ENCODE peak calls at places on chromosomes 7 and 10, in nine cellular contexts. One of them, this sample, is unnamed.

GRCh38 chr10:92946491-92946890 is 98.2 kb downstream of the EXOC6 start:
- DNase-seq in activated naive CD8-positive, alpha-beta T cell treated with anti-CD3 and anti-CD28 coated beads, Interleukin-2, amount 50 U/mL, for 16 hours: no peak
- DNase-seq in Right ventricle myocardium superior: no peak
- DNase-seq in NCI-H69: no peak
- DNase-seq in WERI-Rb-1: no peak
- DNase-seq in PC-9: no peak
- DNase-seq in T-helper 2 cell: no peak
- DNase-seq in ACHN: no peak
- DNase-seq in stimulated activated CD4-positive, alpha-beta T cell treated with anti-CD3 and anti-CD28 coated beads, TNF-alpha, amount 100 ng/mL, for 24 hours: no peak
- DNase-seq in this sample: no peak

GRCh38 chr7:138917771-138918170 is 63.4 kb downstream of the KIAA1549 start:
- DNase-seq in activated naive CD8-positive, alpha-beta T cell treated with anti-CD3 and anti-CD28 coated beads, Interleukin-2, amount 50 U/mL, for 16 hours: no peak
- DNase-seq in Right ventricle myocardium superior: no peak
- DNase-seq in NCI-H69: no peak
- DNase-seq in WERI-Rb-1: no peak
- DNase-seq in PC-9: no peak
- DNase-seq in T-helper 2 cell: no peak
- DNase-seq in ACHN: no peak
- DNase-seq in stimulated activated CD4-positive, alpha-beta T cell treated with anti-CD3 and anti-CD28 coated beads, TNF-alpha, amount 100 ng/mL, for 24 hours: no peak
- DNase-seq in this sample: no peak

GRCh38 chr10:543862-544822 is 145.3 kb downstream of the DIP2C start:
- DNase-seq in activated naive CD8-positive, alpha-beta T cell treated with anti-CD3 and anti-CD28 coated beads, Interleukin-2, amount 50 U/mL, for 16 hours: no peak
- DNase-seq in Right ventricle myocardium superior: no peak
- DNase-seq in NCI-H69: no peak
- DNase-seq in WERI-Rb-1: no peak
- DNase-seq in PC-9: no peak
- DNase-seq in T-helper 2 cell: no peak
- DNase-seq in ACHN: no peak
- DNase-seq in stimulated activated CD4-positive, alpha-beta T cell treated with anti-CD3 and anti-CD28 coated beads, TNF-alpha, amount 100 ng/mL, for 24 hours: no peak
- DNase-seq in this sample: no peak

GRCh38 chr7:4167385-4167910 is 514.6 kb upstream of the FOXK1 start:
- DNase-seq in activated naive CD8-positive, alpha-beta T cell treated with anti-CD3 and anti-CD28 coated beads, Interleukin-2, amount 50 U/mL, for 16 hours: no peak
- DNase-seq in Right ventricle myocardium superior: no peak
- DNase-seq in NCI-H69: no peak
- DNase-seq in WERI-Rb-1: peak; percentile 23
- DNase-seq in PC-9: no peak
- DNase-seq in T-helper 2 cell: no peak
- DNase-seq in ACHN: no peak
- DNase-seq in stimulated activated CD4-positive, alpha-beta T cell treated with anti-CD3 and anti-CD28 coated beads, TNF-alpha, amount 100 ng/mL, for 24 hours: no peak
- DNase-seq in this sample: no peak

GRCh38 chr7:921071-921461 is 33.4 kb downstream of the ADAP1 start:
- DNase-seq in activated naive CD8-positive, alpha-beta T cell treated with anti-CD3 and anti-CD28 coated beads, Interleukin-2, amount 50 U/mL, for 16 hours: no peak
- DNase-seq in Right ventricle myocardium superior: peak; percentile 25
- DNase-seq in NCI-H69: no peak
- DNase-seq in WERI-Rb-1: no peak
- DNase-seq in PC-9: no peak
- DNase-seq in T-helper 2 cell: no peak
- DNase-seq in ACHN: no peak
- DNase-seq in stimulated activated CD4-positive, alpha-beta T cell treated with anti-CD3 and anti-CD28 coated beads, TNF-alpha, amount 100 ng/mL, for 24 hours: no peak
- DNase-seq in this sample: no peak

GRCh38 chr10:102449321-102450123 is 1.8 kb downstream of the C10orf95 start:
- DNase-seq in activated naive CD8-positive, alpha-beta T cell treated with anti-CD3 and anti-CD28 coated beads, Interleukin-2, amount 50 U/mL, for 16 hours: peak; percentile 72
- DNase-seq in Right ventricle myocardium superior: peak; percentile 74
- DNase-seq in NCI-H69: peak; percentile 84
- DNase-seq in WERI-Rb-1: peak; percentile 83
- DNase-seq in PC-9: peak; percentile 77
- DNase-seq in T-helper 2 cell: peak; percentile 78
- DNase-seq in ACHN: peak; percentile 89
- DNase-seq in stimulated activated CD4-positive, alpha-beta T cell treated with anti-CD3 and anti-CD28 coated beads, TNF-alpha, amount 100 ng/mL, for 24 hours: peak; percentile 74
- DNase-seq in this sample: peak; percentile 73

GRCh38 chr7:138500892-138501291 is 40.8 kb downstream of the TRIM24 start:
- DNase-seq in activated naive CD8-positive, alpha-beta T cell treated with anti-CD3 and anti-CD28 coated beads, Interleukin-2, amount 50 U/mL, for 16 hours: no peak
- DNase-seq in Right ventricle myocardium superior: no peak
- DNase-seq in NCI-H69: no peak
- DNase-seq in WERI-Rb-1: no peak
- DNase-seq in PC-9: no peak
- DNase-seq in T-helper 2 cell: no peak
- DNase-seq in ACHN: no peak
- DNase-seq in stimulated activated CD4-positive, alpha-beta T cell treated with anti-CD3 and anti-CD28 coated beads, TNF-alpha, amount 100 ng/mL, for 24 hours: no peak
- DNase-seq in this sample: no peak

GRCh38 chr7:156558198-156558597 is 82.4 kb upstream of the RNF32 start:
- DNase-seq in activated naive CD8-positive, alpha-beta T cell treated with anti-CD3 and anti-CD28 coated beads, Interleukin-2, amount 50 U/mL, for 16 hours: no peak
- DNase-seq in Right ventricle myocardium superior: no peak
- DNase-seq in NCI-H69: peak; percentile 8
- DNase-seq in WERI-Rb-1: no peak
- DNase-seq in PC-9: peak; percentile 35
- DNase-seq in T-helper 2 cell: no peak
- DNase-seq in ACHN: peak; percentile 100
- DNase-seq in stimulated activated CD4-positive, alpha-beta T cell treated with anti-CD3 and anti-CD28 coated beads, TNF-alpha, amount 100 ng/mL, for 24 hours: no peak
- DNase-seq in this sample: no peak

GRCh38 chr7:150716368-150716767 is at the start of gene GIMAP1:
- DNase-seq in activated naive CD8-positive, alpha-beta T cell treated with anti-CD3 and anti-CD28 coated beads, Interleukin-2, amount 50 U/mL, for 16 hours: no peak
- DNase-seq in Right ventricle myocardium superior: peak; percentile 54
- DNase-seq in NCI-H69: no peak
- DNase-seq in WERI-Rb-1: no peak
- DNase-seq in PC-9: no peak
- DNase-seq in T-helper 2 cell: peak; percentile 72
- DNase-seq in ACHN: no peak
- DNase-seq in stimulated activated CD4-positive, alpha-beta T cell treated with anti-CD3 and anti-CD28 coated beads, TNF-alpha, amount 100 ng/mL, for 24 hours: no peak
- DNase-seq in this sample: no peak

GRCh38 chr7:73701357-73701995 is 18.0 kb downstream of the STX1A start:
- DNase-seq in activated naive CD8-positive, alpha-beta T cell treated with anti-CD3 and anti-CD28 coated beads, Interleukin-2, amount 50 U/mL, for 16 hours: no peak
- DNase-seq in Right ventricle myocardium superior: peak; percentile 55
- DNase-seq in NCI-H69: peak; percentile 53
- DNase-seq in WERI-Rb-1: peak; percentile 85
- DNase-seq in PC-9: peak; percentile 48
- DNase-seq in T-helper 2 cell: no peak
- DNase-seq in ACHN: peak; percentile 51
- DNase-seq in stimulated activated CD4-positive, alpha-beta T cell treated with anti-CD3 and anti-CD28 coated beads, TNF-alpha, amount 100 ng/mL, for 24 hours: no peak
- DNase-seq in this sample: peak; percentile 20

GRCh38 chr7:94391716-94392390 is 2.8 kb upstream of the COL1A2 start:
- DNase-seq in activated naive CD8-positive, alpha-beta T cell treated with anti-CD3 and anti-CD28 coated beads, Interleukin-2, amount 50 U/mL, for 16 hours: no peak
- DNase-seq in Right ventricle myocardium superior: peak; percentile 55
- DNase-seq in NCI-H69: peak; percentile 17
- DNase-seq in WERI-Rb-1: no peak
- DNase-seq in PC-9: no peak
- DNase-seq in T-helper 2 cell: no peak
- DNase-seq in ACHN: peak; percentile 26
- DNase-seq in stimulated activated CD4-positive, alpha-beta T cell treated with anti-CD3 and anti-CD28 coated beads, TNF-alpha, amount 100 ng/mL, for 24 hours: no peak
- DNase-seq in this sample: no peak

GRCh38 chr10:124864421-124865193 is 63.0 kb downstream of the ABRAXAS2 start:
- DNase-seq in activated naive CD8-positive, alpha-beta T cell treated with anti-CD3 and anti-CD28 coated beads, Interleukin-2, amount 50 U/mL, for 16 hours: no peak
- DNase-seq in Right ventricle myocardium superior: peak; percentile 89
- DNase-seq in NCI-H69: peak; percentile 5
- DNase-seq in WERI-Rb-1: no peak
- DNase-seq in PC-9: peak; percentile 86
- DNase-seq in T-helper 2 cell: no peak
- DNase-seq in ACHN: no peak
- DNase-seq in stimulated activated CD4-positive, alpha-beta T cell treated with anti-CD3 and anti-CD28 coated beads, TNF-alpha, amount 100 ng/mL, for 24 hours: no peak
- DNase-seq in this sample: no peak

GRCh38 chr10:45452268-45452667 is 78.3 kb downstream of the ALOX5 start:
- DNase-seq in activated naive CD8-positive, alpha-beta T cell treated with anti-CD3 and anti-CD28 coated beads, Interleukin-2, amount 50 U/mL, for 16 hours: no peak
- DNase-seq in Right ventricle myocardium superior: no peak
- DNase-seq in NCI-H69: no peak
- DNase-seq in WERI-Rb-1: no peak
- DNase-seq in PC-9: no peak
- DNase-seq in T-helper 2 cell: no peak
- DNase-seq in ACHN: no peak
- DNase-seq in stimulated activated CD4-positive, alpha-beta T cell treated with anti-CD3 and anti-CD28 coated beads, TNF-alpha, amount 100 ng/mL, for 24 hours: no peak
- DNase-seq in this sample: no peak

GRCh38 chr7:24891173-24891787 is 88.7 kb downstream of the OSBPL3 start:
- DNase-seq in activated naive CD8-positive, alpha-beta T cell treated with anti-CD3 and anti-CD28 coated beads, Interleukin-2, amount 50 U/mL, for 16 hours: no peak
- DNase-seq in Right ventricle myocardium superior: no peak
- DNase-seq in NCI-H69: peak; percentile 93
- DNase-seq in WERI-Rb-1: no peak
- DNase-seq in PC-9: no peak
- DNase-seq in T-helper 2 cell: no peak
- DNase-seq in ACHN: no peak
- DNase-seq in stimulated activated CD4-positive, alpha-beta T cell treated with anti-CD3 and anti-CD28 coated beads, TNF-alpha, amount 100 ng/mL, for 24 hours: no peak
- DNase-seq in this sample: no peak

GRCh38 chr7:5452937-5453540 is 29.4 kb upstream of the TNRC18 start:
- DNase-seq in activated naive CD8-positive, alpha-beta T cell treated with anti-CD3 and anti-CD28 coated beads, Interleukin-2, amount 50 U/mL, for 16 hours: no peak
- DNase-seq in Right ventricle myocardium superior: peak; percentile 53
- DNase-seq in NCI-H69: peak; percentile 81
- DNase-seq in WERI-Rb-1: peak; percentile 94
- DNase-seq in PC-9: no peak
- DNase-seq in T-helper 2 cell: no peak
- DNase-seq in ACHN: no peak
- DNase-seq in stimulated activated CD4-positive, alpha-beta T cell treated with anti-CD3 and anti-CD28 coated beads, TNF-alpha, amount 100 ng/mL, for 24 hours: no peak
- DNase-seq in this sample: no peak

GRCh38 chr10:27355918-27356573 is 115.4 kb upstream of the ACBD5 start:
- DNase-seq in activated naive CD8-positive, alpha-beta T cell treated with anti-CD3 and anti-CD28 coated beads, Interleukin-2, amount 50 U/mL, for 16 hours: no peak
- DNase-seq in Right ventricle myocardium superior: no peak
- DNase-seq in NCI-H69: no peak
- DNase-seq in WERI-Rb-1: no peak
- DNase-seq in PC-9: peak; percentile 15
- DNase-seq in T-helper 2 cell: no peak
- DNase-seq in ACHN: peak; percentile 28
- DNase-seq in stimulated activated CD4-positive, alpha-beta T cell treated with anti-CD3 and anti-CD28 coated beads, TNF-alpha, amount 100 ng/mL, for 24 hours: no peak
- DNase-seq in this sample: no peak

GRCh38 chr10:97005349-97005748 is 173.3 kb downstream of the LCOR start:
- DNase-seq in activated naive CD8-positive, alpha-beta T cell treated with anti-CD3 and anti-CD28 coated beads, Interleukin-2, amount 50 U/mL, for 16 hours: no peak
- DNase-seq in Right ventricle myocardium superior: no peak
- DNase-seq in NCI-H69: no peak
- DNase-seq in WERI-Rb-1: no peak
- DNase-seq in PC-9: no peak
- DNase-seq in T-helper 2 cell: no peak
- DNase-seq in ACHN: no peak
- DNase-seq in stimulated activated CD4-positive, alpha-beta T cell treated with anti-CD3 and anti-CD28 coated beads, TNF-alpha, amount 100 ng/mL, for 24 hours: no peak
- DNase-seq in this sample: no peak

GRCh38 chr10:74293686-74294365 is 142.8 kb downstream of the ADK start:
- DNase-seq in activated naive CD8-positive, alpha-beta T cell treated with anti-CD3 and anti-CD28 coated beads, Interleukin-2, amount 50 U/mL, for 16 hours: no peak
- DNase-seq in Right ventricle myocardium superior: no peak
- DNase-seq in NCI-H69: peak; percentile 86
- DNase-seq in WERI-Rb-1: no peak
- DNase-seq in PC-9: peak; percentile 73
- DNase-seq in T-helper 2 cell: no peak
- DNase-seq in ACHN: no peak
- DNase-seq in stimulated activated CD4-positive, alpha-beta T cell treated with anti-CD3 and anti-CD28 coated beads, TNF-alpha, amount 100 ng/mL, for 24 hours: no peak
- DNase-seq in this sample: no peak

GRCh38 chr7:128381161-128381821 is 19.8 kb upstream of the PRRT4 start:
- DNase-seq in activated naive CD8-positive, alpha-beta T cell treated with anti-CD3 and anti-CD28 coated beads, Interleukin-2, amount 50 U/mL, for 16 hours: no peak
- DNase-seq in Right ventricle myocardium superior: peak; percentile 65
- DNase-seq in NCI-H69: peak; percentile 43
- DNase-seq in WERI-Rb-1: peak; percentile 55
- DNase-seq in PC-9: peak; percentile 27
- DNase-seq in T-helper 2 cell: no peak
- DNase-seq in ACHN: peak; percentile 41
- DNase-seq in stimulated activated CD4-positive, alpha-beta T cell treated with anti-CD3 and anti-CD28 coated beads, TNF-alpha, amount 100 ng/mL, for 24 hours: no peak
- DNase-seq in this sample: no peak

GRCh38 chr10:71600856-71601255 is 118.7 kb downstream of the C10orf105 start:
- DNase-seq in activated naive CD8-positive, alpha-beta T cell treated with anti-CD3 and anti-CD28 coated beads, Interleukin-2, amount 50 U/mL, for 16 hours: no peak
- DNase-seq in Right ventricle myocardium superior: no peak
- DNase-seq in NCI-H69: no peak
- DNase-seq in WERI-Rb-1: no peak
- DNase-seq in PC-9: no peak
- DNase-seq in T-helper 2 cell: no peak
- DNase-seq in ACHN: no peak
- DNase-seq in stimulated activated CD4-positive, alpha-beta T cell treated with anti-CD3 and anti-CD28 coated beads, TNF-alpha, amount 100 ng/mL, for 24 hours: no peak
- DNase-seq in this sample: no peak

GRCh38 chr7:145698526-145699262 is 417.9 kb upstream of the CNTNAP2 start:
- DNase-seq in activated naive CD8-positive, alpha-beta T cell treated with anti-CD3 and anti-CD28 coated beads, Interleukin-2, amount 50 U/mL, for 16 hours: no peak
- DNase-seq in Right ventricle myocardium superior: no peak
- DNase-seq in NCI-H69: no peak
- DNase-seq in WERI-Rb-1: no peak
- DNase-seq in PC-9: peak; percentile 12
- DNase-seq in T-helper 2 cell: no peak
- DNase-seq in ACHN: no peak
- DNase-seq in stimulated activated CD4-positive, alpha-beta T cell treated with anti-CD3 and anti-CD28 coated beads, TNF-alpha, amount 100 ng/mL, for 24 hours: no peak
- DNase-seq in this sample: no peak

GRCh38 chr10:31864834-31865518 is 63.7 kb downstream of the ARHGAP12 start:
- DNase-seq in activated naive CD8-positive, alpha-beta T cell treated with anti-CD3 and anti-CD28 coated beads, Interleukin-2, amount 50 U/mL, for 16 hours: no peak
- DNase-seq in Right ventricle myocardium superior: no peak
- DNase-seq in NCI-H69: peak; percentile 30
- DNase-seq in WERI-Rb-1: no peak
- DNase-seq in PC-9: no peak
- DNase-seq in T-helper 2 cell: no peak
- DNase-seq in ACHN: peak; percentile 23
- DNase-seq in stimulated activated CD4-positive, alpha-beta T cell treated with anti-CD3 and anti-CD28 coated beads, TNF-alpha, amount 100 ng/mL, for 24 hours: no peak
- DNase-seq in this sample: no peak

GRCh38 chr10:95264227-95265051 is 26.4 kb downstream of the PDLIM1 start:
- DNase-seq in activated naive CD8-positive, alpha-beta T cell treated with anti-CD3 and anti-CD28 coated beads, Interleukin-2, amount 50 U/mL, for 16 hours: no peak
- DNase-seq in Right ventricle myocardium superior: no peak
- DNase-seq in NCI-H69: peak; percentile 65
- DNase-seq in WERI-Rb-1: no peak
- DNase-seq in PC-9: peak; percentile 80
- DNase-seq in T-helper 2 cell: no peak
- DNase-seq in ACHN: no peak
- DNase-seq in stimulated activated CD4-positive, alpha-beta T cell treated with anti-CD3 and anti-CD28 coated beads, TNF-alpha, amount 100 ng/mL, for 24 hours: no peak
- DNase-seq in this sample: no peak

GRCh38 chr10:77622822-77623410 is 14.7 kb downstream of the KCNMA1 start:
- DNase-seq in activated naive CD8-positive, alpha-beta T cell treated with anti-CD3 and anti-CD28 coated beads, Interleukin-2, amount 50 U/mL, for 16 hours: no peak
- DNase-seq in Right ventricle myocardium superior: no peak
- DNase-seq in NCI-H69: no peak
- DNase-seq in WERI-Rb-1: no peak
- DNase-seq in PC-9: no peak
- DNase-seq in T-helper 2 cell: no peak
- DNase-seq in ACHN: no peak
- DNase-seq in stimulated activated CD4-positive, alpha-beta T cell treated with anti-CD3 and anti-CD28 coated beads, TNF-alpha, amount 100 ng/mL, for 24 hours: no peak
- DNase-seq in this sample: no peak

GRCh38 chr7:43700059-43700501 is 29.2 kb downstream of the COA1 start:
- DNase-seq in activated naive CD8-positive, alpha-beta T cell treated with anti-CD3 and anti-CD28 coated beads, Interleukin-2, amount 50 U/mL, for 16 hours: no peak
- DNase-seq in Right ventricle myocardium superior: no peak
- DNase-seq in NCI-H69: peak; percentile 78
- DNase-seq in WERI-Rb-1: no peak
- DNase-seq in PC-9: no peak
- DNase-seq in T-helper 2 cell: peak; percentile 46
- DNase-seq in ACHN: peak; percentile 83
- DNase-seq in stimulated activated CD4-positive, alpha-beta T cell treated with anti-CD3 and anti-CD28 coated beads, TNF-alpha, amount 100 ng/mL, for 24 hours: no peak
- DNase-seq in this sample: no peak

GRCh38 chr10:124744047-124744687 is at the start of gene FAM53B:
- DNase-seq in activated naive CD8-positive, alpha-beta T cell treated with anti-CD3 and anti-CD28 coated beads, Interleukin-2, amount 50 U/mL, for 16 hours: peak; percentile 50
- DNase-seq in Right ventricle myocardium superior: peak; percentile 92
- DNase-seq in NCI-H69: peak; percentile 88
- DNase-seq in WERI-Rb-1: peak; percentile 81
- DNase-seq in PC-9: peak; percentile 72
- DNase-seq in T-helper 2 cell: peak; percentile 80
- DNase-seq in ACHN: peak; percentile 88
- DNase-seq in stimulated activated CD4-positive, alpha-beta T cell treated with anti-CD3 and anti-CD28 coated beads, TNF-alpha, amount 100 ng/mL, for 24 hours: peak; percentile 66
- DNase-seq in this sample: peak; percentile 64

GRCh38 chr7:115410427-115410805 is 488.5 kb downstream of the MDFIC start:
- DNase-seq in activated naive CD8-positive, alpha-beta T cell treated with anti-CD3 and anti-CD28 coated beads, Interleukin-2, amount 50 U/mL, for 16 hours: no peak
- DNase-seq in Right ventricle myocardium superior: no peak
- DNase-seq in NCI-H69: no peak
- DNase-seq in WERI-Rb-1: no peak
- DNase-seq in PC-9: no peak
- DNase-seq in T-helper 2 cell: peak; percentile 7
- DNase-seq in ACHN: no peak
- DNase-seq in stimulated activated CD4-positive, alpha-beta T cell treated with anti-CD3 and anti-CD28 coated beads, TNF-alpha, amount 100 ng/mL, for 24 hours: no peak
- DNase-seq in this sample: no peak

GRCh38 chr7:1925349-1925748 is 255.3 kb downstream of the ELFN1 start:
- DNase-seq in activated naive CD8-positive, alpha-beta T cell treated with anti-CD3 and anti-CD28 coated beads, Interleukin-2, amount 50 U/mL, for 16 hours: no peak
- DNase-seq in Right ventricle myocardium superior: no peak
- DNase-seq in NCI-H69: peak; percentile 22
- DNase-seq in WERI-Rb-1: peak; percentile 79
- DNase-seq in PC-9: no peak
- DNase-seq in T-helper 2 cell: no peak
- DNase-seq in ACHN: peak; percentile 31
- DNase-seq in stimulated activated CD4-positive, alpha-beta T cell treated with anti-CD3 and anti-CD28 coated beads, TNF-alpha, amount 100 ng/mL, for 24 hours: no peak
- DNase-seq in this sample: no peak

GRCh38 chr10:12396567-12396966 is 47.2 kb downstream of the CAMK1D start:
- DNase-seq in activated naive CD8-positive, alpha-beta T cell treated with anti-CD3 and anti-CD28 coated beads, Interleukin-2, amount 50 U/mL, for 16 hours: no peak
- DNase-seq in Right ventricle myocardium superior: no peak
- DNase-seq in NCI-H69: no peak
- DNase-seq in WERI-Rb-1: peak; percentile 83
- DNase-seq in PC-9: no peak
- DNase-seq in T-helper 2 cell: no peak
- DNase-seq in ACHN: no peak
- DNase-seq in stimulated activated CD4-positive, alpha-beta T cell treated with anti-CD3 and anti-CD28 coated beads, TNF-alpha, amount 100 ng/mL, for 24 hours: no peak
- DNase-seq in this sample: no peak

GRCh38 chr10:124566981-124567835 is 105.6 kb downstream of the LHPP start:
- DNase-seq in activated naive CD8-positive, alpha-beta T cell treated with anti-CD3 and anti-CD28 coated beads, Interleukin-2, amount 50 U/mL, for 16 hours: no peak
- DNase-seq in Right ventricle myocardium superior: no peak
- DNase-seq in NCI-H69: no peak
- DNase-seq in WERI-Rb-1: no peak
- DNase-seq in PC-9: no peak
- DNase-seq in T-helper 2 cell: no peak
- DNase-seq in ACHN: no peak
- DNase-seq in stimulated activated CD4-positive, alpha-beta T cell treated with anti-CD3 and anti-CD28 coated beads, TNF-alpha, amount 100 ng/mL, for 24 hours: no peak
- DNase-seq in this sample: no peak

GRCh38 chr7:70042533-70042932 is 444.3 kb downstream of the AUTS2 start:
- DNase-seq in activated naive CD8-positive, alpha-beta T cell treated with anti-CD3 and anti-CD28 coated beads, Interleukin-2, amount 50 U/mL, for 16 hours: no peak
- DNase-seq in Right ventricle myocardium superior: no peak
- DNase-seq in NCI-H69: peak; percentile 20
- DNase-seq in WERI-Rb-1: no peak
- DNase-seq in PC-9: no peak
- DNase-seq in T-helper 2 cell: no peak
- DNase-seq in ACHN: peak; percentile 4
- DNase-seq in stimulated activated CD4-positive, alpha-beta T cell treated with anti-CD3 and anti-CD28 coated beads, TNF-alpha, amount 100 ng/mL, for 24 hours: no peak
- DNase-seq in this sample: no peak